ENCODE peak calls at places on chromosomes 12 and 14, in six cellular contexts. P is A549, W is H1, O is HepG2, Y is K562, J is SK-N-SH. I is an unnamed sample.

GRCh38 chr14:87630808-87631207 is 362.2 kb downstream of the GALC start:
- DNase-seq in W (no peak), J (no peak), P (no peak), Y (no peak), O (no peak), I (no peak)

GRCh38 chr14:30272848-30273563 is 286.0 kb upstream of the G2E3 start:
- DNase-seq in O (no peak), P (no peak), Y (no peak), J (no peak), W (no peak), I (no peak)

GRCh38 chr12:14993537-14994266 is 20.9 kb downstream of the PDE6H start:
- DNase-seq in O (no peak), J (no peak), W (no peak), Y (no peak), P (no peak), I (no peak)

GRCh38 chr12:90237841-90238240 is 529.2 kb upstream of the ATP2B1 start:
- DNase-seq in P (no peak), O (no peak), W (no peak), Y (no peak), J (no peak), I (no peak)

GRCh38 chr14:51653096-51653814 is 1.5 kb downstream of the FRMD6 start:
- DNase-seq in O (no peak), J (no peak), W (no peak), P (peak), Y (no peak), I (no peak)

GRCh38 chr12:82896979-82897378 is 210.3 kb downstream of the TMTC2 start:
- DNase-seq in P (peak), O (no peak), W (no peak), J (no peak), Y (no peak), I (no peak)

GRCh38 chr12:65123435-65124063 is 2.4 kb upstream of the WIF1 start:
- DNase-seq in W (no peak), Y (no peak), O (peak), P (no peak), J (peak), I (peak)

GRCh38 chr12:116135209-116135930 is 142.1 kb downstream of the MED13L start:
- DNase-seq in P (peak), Y (no peak), J (peak), W (no peak), O (peak), I (no peak)

GRCh38 chr14:31154956-31155355 is 52.6 kb downstream of the HECTD1 start:
- DNase-seq in O (no peak), Y (no peak), P (no peak), J (no peak), W (no peak), I (no peak)

GRCh38 chr14:91402278-91403068 is 15.1 kb downstream of the CCDC88C start:
- DNase-seq in P (no peak), J (no peak), Y (peak), W (no peak), O (no peak), I (no peak)

GRCh38 chr12:93140309-93140708 is 211.2 kb upstream of the EEA1 start:
- DNase-seq in O (no peak), Y (no peak), P (no peak), J (no peak), W (no peak), I (no peak)

GRCh38 chr12:106282457-106283097 is 20.0 kb upstream of the TCP11L2 start:
- DNase-seq in P (peak), W (no peak), Y (peak), O (peak), J (peak), I (no peak)

GRCh38 chr12:46357438-46358324 is 14.9 kb downstream of the SLC38A2 start:
- DNase-seq in J (no peak), P (no peak), W (no peak), O (peak), Y (no peak), I (no peak)

GRCh38 chr14:73269729-73270651 is 32.7 kb downstream of the PAPLN start:
- DNase-seq in Y (no peak), P (no peak), O (no peak), W (no peak), J (peak), I (no peak)

GRCh38 chr12:66500841-66501240 is 178.0 kb downstream of the GRIP1 start:
- DNase-seq in Y (no peak), W (no peak), P (no peak), J (no peak), O (no peak), I (peak)

GRCh38 chr12:121102307-121102706 is 30.4 kb upstream of the P2RX7 start:
- DNase-seq in J (no peak), Y (no peak), O (no peak), W (no peak), P (no peak), I (no peak)

GRCh38 chr14:69773571-69774276 is 6.8 kb downstream of the SRSF5 start:
- DNase-seq in J (no peak), O (no peak), P (no peak), Y (no peak), W (no peak), I (no peak)

GRCh38 chr14:91352101-91352500 is 65.5 kb downstream of the CCDC88C start:
- DNase-seq in W (no peak), Y (no peak), J (no peak), O (no peak), P (no peak), I (no peak)

GRCh38 chr12:5258498-5258897 is 173.4 kb upstream of the NTF3 start:
- DNase-seq in J (no peak), O (no peak), W (no peak), P (no peak), Y (no peak), I (no peak)

GRCh38 chr12:132154941-132155770 is 10.9 kb downstream of the NOC4L start:
- DNase-seq in O (no peak), W (no peak), Y (no peak), J (no peak), P (no peak), I (no peak)

GRCh38 chr14:32343926-32344430 is 14.9 kb downstream of the AKAP6 start:
- DNase-seq in Y (no peak), W (no peak), P (no peak), J (no peak), O (no peak), I (no peak)

GRCh38 chr14:74552623-74553022 is 59.1 kb downstream of the ISCA2 start:
- DNase-seq in W (no peak), Y (no peak), O (no peak), P (no peak), J (peak), I (no peak)

GRCh38 chr12:4009979-4010704 is 136.9 kb upstream of the PARP11 start:
- DNase-seq in Y (no peak), J (no peak), W (no peak), O (peak), P (no peak), I (no peak)

GRCh38 chr12:75783093-75783877 is 248.3 kb downstream of the PHLDA1 start:
- DNase-seq in P (no peak), O (no peak), W (no peak), Y (no peak), J (no peak), I (no peak)

GRCh38 chr12:52837781-52838736 is 3.9 kb upstream of the KRT79 start:
- DNase-seq in Y (no peak), O (no peak), P (no peak), W (no peak), J (no peak), I (no peak)

GRCh38 chr14:44620106-44621019 is 113.3 kb upstream of the FSCB start:
- DNase-seq in Y (no peak), W (no peak), J (no peak), P (no peak), O (no peak), I (no peak)

GRCh38 chr12:106139422-106140141 is 828 bp upstream of the NUAK1 start:
- DNase-seq in O (peak), P (peak), J (no peak), Y (no peak), W (peak), I (no peak)

GRCh38 chr12:76144253-76144564 is 59.7 kb upstream of the NAP1L1 start:
- DNase-seq in P (no peak), W (no peak), J (peak), O (no peak), Y (no peak), I (no peak)

GRCh38 chr12:108457006-108457733 is 57.9 kb upstream of the FICD start:
- DNase-seq in Y (peak), P (peak), O (peak), W (no peak), J (peak), I (peak)

GRCh38 chr12:56724660-56724988 is 475 bp downstream of the NACA start:
- DNase-seq in P (no peak), O (no peak), W (no peak), J (no peak), Y (no peak), I (no peak)

GRCh38 chr12:63093084-63093483 is 57.9 kb downstream of the AVPR1A start:
- DNase-seq in P (no peak), Y (no peak), J (no peak), W (no peak), O (no peak), I (no peak)

GRCh38 chr12:69880566-69880965 is 55.5 kb downstream of the MYRFL start:
- DNase-seq in J (no peak), O (no peak), Y (no peak), P (no peak), W (no peak), I (no peak)

GRCh38 chr12:24066097-24066496 is 116.6 kb upstream of the SOX5 start:
- DNase-seq in J (no peak), Y (no peak), W (no peak), O (no peak), P (no peak), I (no peak)

GRCh38 chr12:24069532-24070395 is 120.3 kb upstream of the SOX5 start:
- DNase-seq in J (no peak), W (no peak), O (peak), Y (peak), P (no peak), I (no peak)

GRCh38 chr12:24062642-24063245 is 113.3 kb upstream of the SOX5 start:
- DNase-seq in O (no peak), P (no peak), J (no peak), Y (no peak), W (no peak), I (no peak)

GRCh38 chr12:24071842-24072241 is 122.4 kb upstream of the SOX5 start:
- DNase-seq in P (no peak), W (no peak), J (no peak), Y (no peak), O (no peak), I (no peak)

DNA sequence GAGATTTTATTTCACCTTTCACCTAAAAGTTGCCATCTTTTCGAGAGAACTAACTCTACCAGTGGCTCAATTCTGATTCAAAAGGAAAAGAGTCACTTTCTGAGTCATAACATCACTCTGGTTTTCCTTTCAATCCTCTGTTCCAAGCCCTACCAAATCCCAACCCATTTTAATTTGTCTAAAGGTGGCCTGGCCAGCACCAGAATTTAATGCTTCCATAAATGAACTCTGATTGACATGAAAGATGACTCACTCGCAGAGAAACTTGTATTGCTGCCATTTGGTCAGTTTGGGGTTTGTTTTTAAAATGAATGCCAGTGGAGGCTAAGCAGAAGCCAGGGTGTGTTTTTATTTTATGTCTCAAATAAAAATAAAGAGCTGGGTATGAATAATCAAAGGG is 117.4 kb upstream of the SOX5 start:
- DNase-seq in Y (no peak), P (no peak), W (no peak), O (no peak), J (no peak), I (no peak)
- TF ChIP-seq CHD2 in Y (no peak), P (no peak), W (no peak), O (no peak), J (no peak), I (no peak)

GRCh38 chr12:2256453-2256852 is 203.7 kb downstream of the CACNA1C start:
- DNase-seq in P (no peak), Y (no peak), O (no peak), W (no peak), J (no peak), I (no peak)
- TF ChIP-seq CHD2 in P (no peak), Y (no peak), O (no peak), W (no peak), J (no peak), I (no peak)

GRCh38 chr14:77131206-77131605 is 10.4 kb downstream of the ZDHHC22 start:
- DNase-seq in W (no peak), J (no peak), Y (no peak), O (no peak), P (no peak), I (no peak)
- TF ChIP-seq CHD2 in W (no peak), J (no peak), Y (no peak), O (no peak), P (no peak), I (no peak)

GRCh38 chr14:95410838-95411237 is 91.1 kb upstream of the CLMN start:
- DNase-seq in W (no peak), P (no peak), J (no peak), Y (no peak), O (no peak), I (no peak)
- TF ChIP-seq CHD2 in W (no peak), P (no peak), J (no peak), Y (no peak), O (no peak), I (no peak)

GRCh38 chr14:36660736-36661505 is 739 bp upstream of the PAX9 start:
- DNase-seq in Y (no peak), O (no peak), P (no peak), W (no peak), J (no peak), I (no peak)

GRCh38 chr14:36662258-36662542 is 540 bp downstream of the PAX9 start:
- DNase-seq in J (no peak), W (no peak), Y (no peak), O (no peak), P (no peak), I (no peak)

GRCh38 chr14:36659822-36660735 is 1.6 kb upstream of the PAX9 start:
- DNase-seq in J (no peak), W (no peak), P (no peak), Y (no peak), O (no peak), I (no peak)

GRCh38 chr14:36662543-36663403 is 1.1 kb downstream of the PAX9 start:
- DNase-seq in Y (peak), O (no peak), J (no peak), P (peak), W (no peak), I (no peak)

GRCh38 chr14:36661506-36662257 is at the start of gene PAX9:
- DNase-seq in W (peak), P (peak), O (peak), Y (peak), J (peak), I (peak)
- TF ChIP-seq CHD2 in W (peak), P (no peak), O (no peak), Y (no peak), J (no peak), I (no peak)

DNA sequence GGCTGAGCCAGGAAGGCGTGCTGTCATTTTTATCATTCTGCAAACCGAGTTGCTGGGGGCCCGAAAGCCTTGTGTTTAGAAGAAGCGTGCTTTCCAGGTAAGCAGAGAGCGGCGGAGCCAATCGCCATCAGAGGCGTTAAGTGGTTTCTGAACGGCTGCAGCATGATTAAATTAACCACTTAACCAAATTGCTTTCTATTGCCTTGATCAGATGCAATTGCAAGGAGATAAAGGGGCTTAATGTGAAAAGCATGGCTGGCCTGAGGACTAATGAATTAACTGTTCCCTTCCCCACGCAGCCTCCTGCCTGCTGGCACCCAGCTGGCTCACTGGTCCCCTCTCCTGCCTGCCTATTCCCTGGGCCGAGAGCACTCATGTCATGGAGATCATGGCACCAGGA is 36.6 kb upstream of the CHGA start:
- DNase-seq in Y (no peak), P (no peak), J (peak), W (no peak), O (no peak), I (no peak)
- TF ChIP-seq CHD2 in Y (no peak), P (no peak), J (peak), W (no peak), O (no peak), I (no peak)

GRCh38 chr14:23528555-23528954 is 23.0 kb downstream of the ZFHX2 start:
- DNase-seq in W (no peak), O (no peak), Y (no peak), J (peak), P (no peak), I (no peak)

GRCh38 chr14:23531391-23531790 is 20.2 kb downstream of the ZFHX2 start:
- DNase-seq in P (no peak), Y (no peak), O (no peak), J (no peak), W (no peak), I (no peak)

GRCh38 chr14:23530360-23531055 is 21.1 kb downstream of the ZFHX2 start:
- DNase-seq in W (no peak), Y (no peak), J (no peak), P (no peak), O (no peak), I (no peak)

GRCh38 chr14:23532658-23533057 is 18.9 kb downstream of the ZFHX2 start:
- DNase-seq in Y (no peak), O (no peak), W (no peak), P (no peak), J (no peak), I (no peak)

DNA sequence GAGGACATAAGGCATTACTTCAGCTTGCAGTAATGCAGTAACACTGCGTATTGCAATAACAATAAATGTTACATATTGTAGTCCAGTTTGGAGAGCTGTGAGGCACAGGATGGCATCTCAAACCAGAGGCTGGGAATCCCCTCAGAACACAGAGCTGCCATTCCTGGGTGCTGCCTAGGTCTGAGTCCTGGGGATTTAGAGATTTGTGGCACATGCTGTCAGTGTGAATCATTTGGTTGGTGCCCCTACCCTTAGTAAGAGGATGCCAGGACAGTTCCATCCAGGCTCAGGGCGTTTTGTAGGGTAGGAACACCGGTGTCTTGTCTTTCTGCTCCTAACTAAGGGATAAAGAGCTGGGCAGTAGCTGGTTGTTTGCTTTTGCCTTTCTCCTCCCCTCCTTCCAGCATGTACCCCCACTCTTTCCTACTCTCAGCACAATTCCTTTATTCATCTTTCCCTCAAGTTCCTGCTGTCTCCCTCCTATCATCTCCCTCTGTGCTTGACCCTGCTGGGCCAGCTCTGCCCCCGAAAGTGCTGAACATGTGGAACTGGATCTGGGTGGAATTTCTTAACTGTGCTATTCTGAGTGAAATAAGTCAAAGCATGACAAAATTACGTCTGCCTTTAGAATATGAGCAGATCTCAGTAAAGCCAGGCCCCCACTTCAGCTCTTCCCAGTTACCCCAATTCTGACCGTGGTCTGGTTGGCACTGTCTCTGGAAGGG is 22.4 kb downstream of the ZFHX2 start:
- DNase-seq in Y (no peak), W (no peak), P (no peak), J (no peak), O (no peak), I (no peak)
- TF ChIP-seq CHD2 in Y (no peak), W (no peak), P (no peak), J (no peak), O (no peak), I (no peak)

DNA sequence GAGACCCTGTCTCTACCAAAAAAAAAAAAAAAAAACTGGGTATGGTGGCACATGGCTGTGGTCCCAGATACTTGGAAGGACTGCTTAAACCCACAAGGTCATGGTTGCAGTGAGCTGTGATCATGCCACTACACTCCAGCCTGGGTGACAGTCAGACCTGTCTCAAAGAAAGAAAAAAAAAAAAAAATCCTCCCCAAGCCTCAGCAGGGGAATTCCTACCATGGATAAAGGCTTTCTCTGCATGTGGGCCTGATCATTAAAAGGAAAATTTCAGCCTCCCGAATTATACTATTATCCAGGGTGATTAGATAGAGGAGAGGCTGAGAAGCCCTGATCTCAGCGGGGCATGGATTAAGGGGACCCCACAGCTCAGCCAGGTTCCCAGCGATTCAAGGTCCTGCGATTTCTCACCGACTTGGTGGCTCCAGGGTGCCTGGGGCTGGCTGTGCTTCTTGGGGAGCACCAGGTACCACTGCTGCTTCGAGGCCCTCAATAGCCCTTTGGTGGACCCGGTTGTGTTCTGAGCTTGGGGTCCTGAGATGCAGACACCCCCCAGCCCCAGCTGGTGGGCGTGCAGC is 5.6 kb downstream of the SH2B3 start:
- DNase-seq in O (no peak), J (no peak), Y (no peak), P (no peak), W (no peak), I (no peak)
- TF ChIP-seq CHD2 in O (no peak), J (no peak), Y (no peak), P (no peak), W (no peak), I (no peak)